ENCODE peak calls at places on chromosomes 4 and X, in ten cellular contexts. V is cardiac muscle cell; R is iris pigment epithelial cell; C is GM23248; A is choroid plexus epithelial cell; X is activated CD4-positive, alpha-beta T cell treated with anti-CD3 and anti-CD28 coated beads, Interleukin-2, amount 50 U/mL, for 4 hours; O is activated CD8-positive, alpha-beta memory T cell treated with anti-CD3 and anti-CD28 coated beads for 48 hours; J is retina; N is transverse colon; E is DMS 273 treated with DMSO at 0.1 percent for 48 hours. Z is an unnamed sample.

GRCh38 chr4:1246901-1247810 is 1.8 kb downstream of the CTBP1 start:
- DNase-seq in X (no peak), E (no peak), R (no peak), A (peak), C (peak), O (no peak), J (no peak), V (peak), N (peak), Z (no peak)

GRCh38 chrX:20011608-20012007 is 20.7 kb upstream of the BCLAF3 start:
- DNase-seq in A (no peak), N (no peak), O (no peak), J (no peak), X (no peak), C (no peak), E (no peak), V (no peak), R (no peak), Z (no peak)

GRCh38 chrX:126550816-126551215 is 1.8 kb downstream of the DCAF12L1 start:
- DNase-seq in O (no peak), V (no peak), A (no peak), R (no peak), N (no peak), E (no peak), J (no peak), X (no peak), C (no peak), Z (no peak)

GRCh38 chrX:124346064-124346876 is at the start of gene SH2D1A:
- DNase-seq in J (no peak), A (no peak), E (no peak), C (peak), N (no peak), V (no peak), R (no peak), X (no peak), O (no peak), Z (peak)

GRCh38 chr4:15495621-15496020 is 25.9 kb downstream of the CC2D2A start:
- DNase-seq in X (no peak), O (no peak), R (no peak), C (no peak), N (no peak), J (no peak), A (no peak), V (no peak), E (no peak), Z (no peak)

GRCh38 chrX:16445166-16445752 is 204.7 kb upstream of the S100G start:
- DNase-seq in J (peak), O (peak), E (no peak), R (peak), N (peak), X (peak), V (peak), C (peak), A (peak), Z (peak)

GRCh38 chr4:103306870-103307345 is 108.8 kb upstream of the CENPE start:
- DNase-seq in J (peak), N (peak), V (peak), E (no peak), O (no peak), X (no peak), C (peak), R (no peak), A (peak), Z (peak)

GRCh38 chr4:113882668-113883067 is 96.8 kb downstream of the ARSJ start:
- DNase-seq in V (no peak), R (peak), E (no peak), X (no peak), N (no peak), J (no peak), C (no peak), O (no peak), A (no peak), Z (no peak)

GRCh38 chr4:176469546-176469945 is 149.8 kb downstream of the SPCS3 start:
- DNase-seq in X (no peak), E (no peak), V (no peak), N (no peak), R (no peak), A (no peak), C (no peak), O (no peak), J (no peak), Z (no peak)

GRCh38 chrX:153400146-153401132 is 711 bp downstream of the PNMA6E start:
- DNase-seq in A (peak), J (no peak), V (peak), E (no peak), N (peak), X (peak), O (peak), R (peak), C (peak), Z (peak)

GRCh38 chrX:124529786-124530185 is 183.4 kb downstream of the SH2D1A start:
- DNase-seq in A (no peak), O (no peak), R (no peak), X (no peak), E (no peak), N (no peak), V (no peak), J (no peak), C (no peak), Z (no peak)

GRCh38 chr4:168220893-168221292 is 97.7 kb downstream of the DDX60 start:
- DNase-seq in C (peak), R (peak), V (no peak), E (no peak), X (no peak), A (no peak), J (no peak), O (no peak), N (no peak), Z (no peak)

GRCh38 chr4:10115657-10116624 is 658 bp downstream of the WDR1 start:
- DNase-seq in N (peak), V (peak), E (no peak), A (peak), X (peak), J (peak), C (peak), R (no peak), O (no peak), Z (peak)

GRCh38 chr4:97152159-97152558 is 991.1 kb downstream of the STPG2 start:
- DNase-seq in V (no peak), A (peak), O (no peak), R (no peak), X (no peak), E (no peak), J (no peak), N (no peak), C (no peak), Z (no peak)

GRCh38 chr4:153476829-153477574 is 10.8 kb downstream of the TMEM131L start:
- DNase-seq in A (no peak), V (no peak), O (no peak), N (no peak), C (no peak), E (no peak), X (no peak), R (no peak), J (no peak), Z (no peak)